ENCODE peak calls at places on chromosomes 3 and 15, in four cellular contexts. H is IMR-90, W is H1, A is mesendoderm. C is an unnamed sample.
A peak's percentile ranks its signal among the peaks of the same experiment; 100 is the strongest.

GRCh38 chr3:46296826-46297225 is 54.6 kb downstream of the CCR3 start:
- DNase-seq in H (no peak), W (no peak), A (no peak), C (no peak)

GRCh38 chr3:72665701-72666443 is 182.4 kb downstream of the SHQ1 start:
- DNase-seq in H (no peak), W (no peak), A (peak; percentile 95), C (peak; percentile 37)

GRCh38 chr15:79092382-79092781 is 1.8 kb upstream of the RASGRF1 start:
- DNase-seq in H (no peak), W (no peak), A (no peak), C (peak; percentile 19)

GRCh38 chr15:73631915-73632669 is 1.1 kb downstream of the NPTN start:
- DNase-seq in H (peak; percentile 59), W (no peak), A (peak; percentile 83), C (peak; percentile 45)

GRCh38 chr3:51269466-51269865 is 115.6 kb upstream of the MANF start:
- DNase-seq in H (no peak), W (no peak), A (peak; percentile 7), C (no peak)

GRCh38 chr15:99526174-99526573 is 39.6 kb upstream of the MEF2A start:
- DNase-seq in H (no peak), W (no peak), A (no peak), C (no peak)

GRCh38 chr3:88025001-88025552 is 33.7 kb downstream of the CGGBP1 start:
- DNase-seq in H (no peak), W (no peak), A (peak; percentile 91), C (no peak)

GRCh38 chr15:42082141-42082540 is 12.2 kb downstream of the PLA2G4D start:
- DNase-seq in H (no peak), W (no peak), A (no peak), C (no peak)

GRCh38 chr3:197407526-197407925 is 109.1 kb upstream of the DLG1 start:
- DNase-seq in H (no peak), W (no peak), A (no peak), C (no peak)

GRCh38 chr3:11626084-11626463 is 17.6 kb downstream of the VGLL4 start:
- DNase-seq in H (no peak), W (no peak), A (no peak), C (no peak)

GRCh38 chr3:17730318-17730967 is 12.0 kb downstream of the TBC1D5 start:
- DNase-seq in H (peak; percentile 49), W (no peak), A (peak; percentile 61), C (no peak)

GRCh38 chr3:126849768-126850167 is 133.1 kb upstream of the PLXNA1 start:
- DNase-seq in H (no peak), W (no peak), A (peak; percentile 72), C (peak; percentile 19)

GRCh38 chr3:152452318-152452717 is 183.6 kb downstream of the MBNL1 start:
- DNase-seq in H (peak; percentile 51), W (no peak), A (no peak), C (no peak)

GRCh38 chr15:90264649-90265048 is 823 bp upstream of the NGRN start:
- DNase-seq in H (no peak), W (no peak), A (no peak), C (no peak)

GRCh38 chr15:80780416-80781221 is 1.4 kb downstream of the CEMIP start:
- DNase-seq in H (peak; percentile 62), W (peak; percentile 23), A (peak; percentile 81), C (peak; percentile 84)

GRCh38 chr3:13851091-13851849 is 28.6 kb downstream of the WNT7A start:
- DNase-seq in H (no peak), W (no peak), A (no peak), C (no peak)

GRCh38 chr15:40244961-40245523 is 6.2 kb downstream of the PAK6 start:
- DNase-seq in H (no peak), W (no peak), A (peak; percentile 48), C (peak; percentile 35)

GRCh38 chr3:122754867-122755835 is 38.5 kb downstream of the HSPBAP1 start:
- DNase-seq in H (peak; percentile 44), W (no peak), A (peak; percentile 90), C (peak; percentile 70)

GRCh38 chr15:42141795-42142667 is 14.4 kb downstream of the PLA2G4F start:
- DNase-seq in H (no peak), W (no peak), A (no peak), C (peak; percentile 19)

GRCh38 chr3:157094751-157095480 is 65.0 kb downstream of the CCNL1 start:
- DNase-seq in H (peak; percentile 52), W (no peak), A (no peak), C (no peak)

GRCh38 chr3:5219216-5219615 is 31.7 kb downstream of the EDEM1 start:
- DNase-seq in H (no peak), W (no peak), A (no peak), C (no peak)

GRCh38 chr3:80688814-80689213 is 921.0 kb upstream of the ROBO1 start:
- DNase-seq in H (no peak), W (no peak), A (peak; percentile 13), C (no peak)

GRCh38 chr3:188584958-188585689 is 431.2 kb downstream of the LPP start:
- DNase-seq in H (peak; percentile 10), W (no peak), A (peak; percentile 53), C (no peak)

GRCh38 chr15:51649659-51650521 is 27.3 kb upstream of the DMXL2 start:
- DNase-seq in H (peak; percentile 79), W (no peak), A (peak; percentile 71), C (no peak)

GRCh38 chr3:185042357-185042756 is 110.5 kb downstream of the C3orf70 start:
- DNase-seq in H (no peak), W (no peak), A (no peak), C (no peak)

GRCh38 chr3:5644773-5645172 is 457.3 kb downstream of the EDEM1 start:
- DNase-seq in H (no peak), W (no peak), A (no peak), C (no peak)

GRCh38 chr15:42392309-42393024 is 33.2 kb downstream of the CAPN3 start:
- DNase-seq in H (no peak), W (no peak), A (no peak), C (no peak)

GRCh38 chr3:54547051-54547450 is 380.8 kb downstream of the LRTM1 start:
- DNase-seq in H (no peak), W (no peak), A (no peak), C (no peak)

GRCh38 chr3:141410861-141411771 is 42.8 kb downstream of the ZBTB38 start:
- DNase-seq in H (peak; percentile 68), W (no peak), A (no peak), C (no peak)

GRCh38 chr15:68667800-68668625 is 89.2 kb downstream of the CORO2B start:
- DNase-seq in H (no peak), W (no peak), A (no peak), C (peak; percentile 5)

GRCh38 chr3:49720383-49721164 is 1.1 kb upstream of the AMIGO3 start:
- DNase-seq in H (no peak), W (no peak), A (no peak), C (no peak)

GRCh38 chr15:82535566-82536408 is 4.5 kb downstream of the RPS17 start:
- DNase-seq in H (no peak), W (no peak), A (no peak), C (peak; percentile 33)

GRCh38 chr15:63941698-63942465 is 104.4 kb downstream of the DAPK2 start:
- DNase-seq in H (no peak), W (no peak), A (no peak), C (peak; percentile 14)
- H4K5ac ChIP-seq in H (no peak overlapping the region), W (no peak overlapping the region), A (no peak overlapping the region), C (no peak overlapping the region)

GRCh38 chr3:154829979-154830378 is 250.1 kb upstream of the MME start:
- DNase-seq in H (no peak), W (no peak), A (no peak), C (no peak)
- H4K5ac ChIP-seq in H (no peak overlapping the region), W (no peak overlapping the region), A (no peak overlapping the region), C (no peak overlapping the region)

DNA sequence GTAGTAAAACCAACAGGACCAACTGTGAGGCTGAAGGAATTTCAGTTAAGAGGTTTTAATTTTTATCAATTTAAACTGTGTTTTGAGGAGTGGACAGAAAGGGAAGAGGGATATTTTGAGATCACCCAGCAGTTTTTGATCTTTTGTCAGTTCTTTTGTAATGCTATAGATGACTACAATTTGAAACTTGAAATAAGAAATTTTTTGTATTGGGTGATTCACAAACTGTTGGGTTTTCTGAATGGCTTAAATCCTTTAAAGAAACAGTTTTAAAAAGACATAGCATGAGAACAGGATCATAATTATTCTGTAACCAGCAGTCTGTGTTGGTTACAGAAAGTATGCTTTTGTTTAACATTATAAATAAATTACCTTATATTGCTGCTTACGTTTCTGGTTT is 67.4 kb downstream of the TCF12 start:
- DNase-seq in H (no peak), W (no peak), A (no peak), C (no peak)
- H4K5ac ChIP-seq in H (no peak overlapping the region), W (no peak overlapping the region), A (no peak overlapping the region), C (no peak overlapping the region)

GRCh38 chr3:45082139-45082538 is 56.0 kb downstream of the CLEC3B start:
- DNase-seq in H (peak; percentile 46), W (no peak), A (no peak), C (no peak)

GRCh38 chr3:45087155-45087554 is 59.0 kb downstream of the CDCP1 start:
- DNase-seq in H (peak; percentile 27), W (no peak), A (no peak), C (no peak)

GRCh38 chr3:45083023-45083422 is 56.9 kb downstream of the CLEC3B start:
- DNase-seq in H (no peak), W (no peak), A (no peak), C (no peak)

GRCh38 chr3:45084361-45084760 is 58.3 kb downstream of the CLEC3B start:
- DNase-seq in H (no peak), W (no peak), A (no peak), C (no peak)

DNA sequence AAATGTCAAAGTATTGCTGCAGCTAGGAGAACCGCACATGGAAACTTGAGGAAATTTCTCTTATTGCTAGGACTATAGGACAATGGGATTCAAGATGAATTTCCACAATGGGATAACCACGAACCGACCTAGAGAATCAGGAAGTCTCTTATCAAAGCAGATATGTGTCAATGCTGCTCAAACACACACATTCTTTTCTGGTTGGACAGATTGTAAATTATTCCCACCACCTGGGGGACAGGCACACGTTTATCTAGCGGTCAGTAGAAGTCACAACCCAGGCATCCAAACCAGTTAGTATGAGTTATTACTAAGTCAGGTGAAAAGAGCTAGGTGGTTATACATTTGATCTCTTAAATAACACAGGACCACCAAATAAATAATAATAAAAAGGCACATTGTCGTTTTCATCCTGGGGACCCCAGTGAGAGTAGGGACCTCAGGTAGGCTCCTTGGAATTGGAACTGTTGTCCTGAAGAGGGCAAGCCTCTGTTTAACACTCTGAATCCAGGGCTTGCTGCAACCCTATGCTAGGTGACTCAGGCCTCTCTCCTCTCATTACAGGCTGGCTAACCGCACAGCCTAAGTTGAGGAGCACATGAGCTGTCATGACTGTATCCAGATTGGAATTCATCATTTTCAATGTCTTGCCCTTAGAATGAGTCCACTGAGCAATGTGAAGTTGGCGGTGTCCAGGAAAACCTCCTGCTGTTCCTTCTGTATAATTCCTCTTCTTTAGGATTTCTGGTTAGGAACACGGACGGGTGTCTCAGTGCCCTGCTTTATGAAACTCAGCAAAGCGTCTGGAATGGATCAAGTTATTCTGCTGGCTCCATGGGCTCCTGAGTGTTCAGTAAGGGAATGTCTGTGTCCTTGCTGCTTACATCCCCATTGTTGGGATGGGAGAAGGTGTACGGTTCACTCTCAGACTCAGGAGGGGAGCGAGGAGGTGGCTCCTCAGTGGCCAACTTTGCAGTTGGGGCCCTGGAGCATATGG is 59.0 kb downstream of the CLEC3B start:
- DNase-seq in H (peak; percentile 97), W (no peak), A (no peak), C (no peak)
- H4K5ac ChIP-seq in H (peak overlapping the region; percentile 80), W (no peak overlapping the region), A (no peak overlapping the region), C (no peak overlapping the region)

DNA sequence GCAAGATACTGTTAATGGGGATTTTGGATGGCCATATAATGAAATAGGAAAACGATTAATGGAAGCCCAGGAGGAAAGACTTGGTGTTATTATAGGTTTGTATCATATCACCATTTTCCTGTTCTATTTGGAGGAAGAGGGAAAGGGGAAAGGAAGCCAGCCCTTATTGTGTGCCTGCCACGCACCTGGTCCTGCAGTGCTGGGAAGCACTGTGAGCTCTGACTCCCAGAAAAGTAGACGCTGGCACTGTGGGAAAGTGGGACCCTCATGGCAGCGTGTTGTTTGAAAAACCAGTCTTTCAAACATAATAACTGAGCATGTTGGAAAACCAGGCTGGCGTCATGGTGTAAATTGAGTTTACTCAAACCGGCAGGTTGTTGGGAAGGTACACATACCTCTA is 22.0 kb downstream of the CGNL1 start:
- DNase-seq in H (no peak), W (no peak), A (no peak), C (no peak)
- H4K5ac ChIP-seq in H (no peak overlapping the region), W (no peak overlapping the region), A (no peak overlapping the region), C (no peak overlapping the region)

C was measured in H9.